ENCODE peak calls at places on chromosomes 4 and X, in four cellular contexts. I is fibroblast of lung, Z is tibial artery, V is left lung. E is an unnamed sample. For H3K27me3, the result is how much of the 10 kb centered on the place peaks cover.

GRCh38 chr4:2423695-2424094 is 4.9 kb downstream of the CFAP99 start:
- DNase-seq in I (no peak), Z (peak), V (no peak), E (no peak)

GRCh38 chrX:7759832-7760231 is 83.1 kb upstream of the VCX start:
- DNase-seq in I (no peak), Z (no peak), V (no peak), E (no peak)

GRCh38 chrX:85592980-85593379 is 213.5 kb upstream of the POF1B start:
- DNase-seq in I (no peak), Z (no peak), V (no peak), E (no peak)

GRCh38 chr4:72468904-72469502 is 100.0 kb downstream of the ADAMTS3 start:
- DNase-seq in I (no peak), Z (no peak), V (no peak), E (no peak)

GRCh38 chrX:130330706-130331105 is 9.0 kb upstream of the SLC25A14 start:
- DNase-seq in I (peak), Z (no peak), V (peak), E (no peak)

GRCh38 chr4:40055379-40055872 is 1.2 kb upstream of the N4BP2 start:
- DNase-seq in I (no peak), Z (no peak), V (no peak), E (no peak)

GRCh38 chrX:30141966-30142365 is 73.4 kb upstream of the MAGEB2 start:
- DNase-seq in I (peak), Z (no peak), V (no peak), E (no peak)

GRCh38 chrX:133913009-133913408 is 72.4 kb downstream of the GPC3 start:
- DNase-seq in I (no peak), Z (no peak), V (no peak), E (no peak)

GRCh38 chr4:90840828-90841227 is 713.6 kb downstream of the CCSER1 start:
- DNase-seq in I (no peak), Z (no peak), V (no peak), E (no peak)

GRCh38 chr4:87974856-87975462 is 555 bp upstream of the SPP1 start:
- DNase-seq in I (peak), Z (no peak), V (no peak), E (no peak)

DNA sequence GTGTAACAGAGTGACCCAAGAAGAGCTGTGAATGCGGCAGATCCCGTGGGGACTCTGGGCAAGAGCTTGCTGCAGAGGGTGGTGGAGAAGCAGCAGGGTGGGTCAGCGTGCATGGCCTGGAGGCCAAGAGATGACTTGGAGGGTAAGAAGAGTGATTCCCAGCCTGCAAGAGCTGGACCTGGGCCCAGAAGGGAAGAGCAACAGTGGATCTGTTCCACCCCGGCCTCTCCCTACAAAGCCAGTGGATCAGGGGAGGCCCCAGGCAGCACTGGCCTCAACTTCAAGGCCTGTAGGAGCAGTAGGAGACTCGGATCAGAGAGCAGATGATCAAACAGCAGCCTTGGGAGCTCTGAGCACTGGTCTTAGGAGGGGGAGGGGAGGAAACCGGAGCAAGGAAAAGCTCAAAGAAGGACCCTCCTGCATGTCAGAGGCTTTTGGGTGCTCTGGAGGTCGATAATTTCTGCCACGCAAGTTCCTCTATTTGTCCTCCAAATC is 7.6 kb downstream of the L1CAM start:
- DNase-seq in I (no peak), Z (no peak), V (no peak), E (no peak)
- H3K27me3 ChIP-seq in I (under half), Z (under half), V (half or more), E (under half)

GRCh38 chrX:24153175-24153795 is 3.8 kb downstream of the ZFX start:
- DNase-seq in I (no peak), Z (no peak), V (no peak), E (no peak)
- H3K4me3 ChIP-seq in I (peak), Z (no peak), V (no peak), E (no peak)

GRCh38 chr4:110207233-110207632 is 8.8 kb upstream of the ELOVL6 start:
- DNase-seq in I (no peak), Z (no peak), V (no peak), E (no peak)

GRCh38 chr4:110211770-110212061 is 13.3 kb upstream of the ELOVL6 start:
- DNase-seq in I (no peak), Z (no peak), V (no peak), E (no peak)

GRCh38 chr4:110208419-110208818 is 10.0 kb upstream of the ELOVL6 start:
- DNase-seq in I (no peak), Z (no peak), V (no peak), E (no peak)

GRCh38 chr4:110216079-110216478 is 17.7 kb upstream of the ELOVL6 start:
- DNase-seq in I (peak), Z (no peak), V (no peak), E (no peak)

DNA sequence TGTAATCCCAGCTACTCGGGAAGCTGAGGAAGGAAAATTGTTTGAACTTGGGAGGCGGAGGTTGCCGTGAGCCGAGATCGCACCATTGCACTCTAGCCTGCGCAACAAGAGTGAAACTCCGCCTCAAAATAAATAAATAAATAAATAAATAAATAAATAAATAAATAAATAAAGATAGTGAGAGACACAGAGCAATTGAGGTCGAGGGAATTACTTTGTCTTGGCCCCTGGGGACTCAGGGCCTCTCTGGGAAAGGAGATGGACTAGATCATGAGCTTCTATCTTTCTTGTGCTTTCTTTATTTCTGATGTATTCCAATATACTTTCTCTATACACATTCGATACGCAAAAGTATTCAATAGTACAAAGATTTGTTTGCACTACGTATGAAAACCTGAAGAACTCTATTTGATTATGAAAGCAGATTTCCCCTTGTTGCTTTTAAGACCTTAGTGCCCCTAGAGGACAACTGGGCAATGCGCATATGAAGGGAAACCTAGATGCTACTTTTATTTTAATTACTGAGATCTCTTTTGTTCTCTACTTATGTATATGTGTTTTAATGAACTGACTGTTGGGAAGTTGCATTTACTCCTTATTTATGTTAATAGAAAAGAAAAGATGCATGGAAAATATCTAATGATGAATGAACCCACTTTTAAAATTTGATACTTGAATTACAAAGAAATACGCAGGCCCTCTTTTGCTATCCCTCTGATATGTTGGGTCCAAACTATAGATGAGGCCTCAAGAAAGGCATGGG is 12.8 kb upstream of the ELOVL6 start:
- DNase-seq in I (peak), Z (no peak), V (no peak), E (no peak)
- H3K27ac ChIP-seq in I (no peak), Z (no peak), V (no peak), E (no peak)

GRCh38 chrX:107450823-107451509 is 1.5 kb downstream of the FRMPD3 start:
- DNase-seq in I (no peak), Z (no peak), V (no peak), E (no peak)
- H3K27me3 ChIP-seq in I (under half), Z (under half), V (half or more), E (under half)

GRCh38 chr4:10006604-10007435 is 14.5 kb downstream of the SLC2A9 start:
- DNase-seq in I (peak), Z (no peak), V (peak), E (no peak)
- H3K4me3 ChIP-seq in I (no peak), Z (no peak), V (no peak), E (no peak)

GRCh38 chrX:33725556-33726232 is 406.4 kb downstream of the FAM47A start:
- DNase-seq in I (no peak), Z (no peak), V (peak), E (peak)
- H3K27ac ChIP-seq in I (no peak), Z (peak), V (no peak), E (peak)